ENCODE peak calls at places on chromosomes 2 and 18, in four cellular contexts. X is BE2C, I is neural progenitor cell, U is tibial nerve. M is an unnamed sample.

GRCh38 chr2:105118960-105119359 is 81.1 kb downstream of the MRPS9 start:
- DNase-seq in U (no peak), I (peak; percentile 55), X (no peak), M (no peak)

GRCh38 chr2:70024284-70024683 is 62.9 kb upstream of the ASPRV1 start:
- DNase-seq in U (no peak), I (peak; percentile 69), X (no peak), M (no peak)

GRCh38 chr2:35035883-35036282 is 1319.7 kb upstream of the CRIM1 start:
- DNase-seq in I (peak; percentile 7), X (no peak), U (no peak), M (no peak)

GRCh38 chr2:105328281-105329196 is 996 bp downstream of the TGFBRAP1 start:
- DNase-seq in U (no peak), I (no peak), X (no peak), M (no peak)

GRCh38 chr18:9631814-9632496 is 17.6 kb upstream of the PPP4R1 start:
- DNase-seq in U (no peak), I (no peak), X (no peak), M (no peak)

GRCh38 chr2:145041706-145042105 is 521.8 kb upstream of the ZEB2 start:
- DNase-seq in U (no peak), I (no peak), X (no peak), M (no peak)

GRCh38 chr18:3790702-3791101 is 340.7 kb downstream of the TGIF1 start:
- DNase-seq in I (no peak), X (no peak), U (no peak), M (no peak)

GRCh38 chr2:164620873-164621760 is at the start of gene GRB14:
- DNase-seq in X (peak; percentile 21), I (peak; percentile 72), U (no peak), M (no peak)

GRCh38 chr2:10253596-10254372 is 48.9 kb upstream of the HPCAL1 start:
- DNase-seq in U (no peak), X (no peak), I (no peak), M (no peak)

GRCh38 chr18:54013452-54013851 is 211.0 kb downstream of the MBD2 start:
- DNase-seq in X (no peak), I (no peak), U (no peak), M (no peak)

GRCh38 chr2:109311771-109312170 is 182.8 kb downstream of the SH3RF3 start:
- DNase-seq in I (no peak), U (no peak), X (no peak), M (no peak)

GRCh38 chr18:63348508-63349136 is 18.4 kb downstream of the KDSR start:
- DNase-seq in U (no peak), I (no peak), X (no peak), M (no peak)

GRCh38 chr2:196322963-196323810 is 151.8 kb upstream of the STK17B start:
- DNase-seq in X (no peak), U (no peak), I (no peak), M (no peak)

GRCh38 chr2:146417942-146418341 is 1426.9 kb upstream of the ACVR2A start:
- DNase-seq in I (no peak), U (no peak), X (no peak), M (no peak)

GRCh38 chr2:133264951-133265949 is 303.0 kb downstream of the NCKAP5 start:
- DNase-seq in X (peak; percentile 7), I (peak; percentile 67), U (no peak), M (no peak)

GRCh38 chr2:196480653-196481322 is 158.7 kb upstream of the CCDC150 start:
- DNase-seq in X (no peak), U (no peak), I (no peak), M (no peak)

GRCh38 chr2:205914198-205914597 is 171.8 kb downstream of the INO80D start:
- DNase-seq in X (no peak), U (no peak), I (no peak), M (no peak)

GRCh38 chr18:23712445-23712844 is 23.2 kb downstream of the LAMA3 start:
- DNase-seq in X (no peak), I (no peak), U (no peak), M (no peak)

GRCh38 chr2:180625006-180625844 is 355.2 kb upstream of the UBE2E3 start:
- DNase-seq in U (no peak), I (no peak), X (no peak), M (no peak)

GRCh38 chr2:148569221-148569620 is 75.3 kb upstream of the EPC2 start:
- DNase-seq in I (no peak), U (no peak), X (no peak), M (no peak)

GRCh38 chr2:64142817-64143153 is 1.4 kb downstream of the PELI1 start:
- DNase-seq in X (no peak), U (no peak), I (no peak), M (no peak)

GRCh38 chr2:217919204-217919603 is 83.6 kb downstream of the TNS1 start:
- DNase-seq in I (no peak), U (no peak), X (no peak), M (no peak)

GRCh38 chr2:84495539-84496146 is 20.7 kb upstream of the DNAH6 start:
- DNase-seq in I (peak; percentile 72), X (no peak), U (no peak), M (no peak)

GRCh38 chr18:31835528-31836138 is 75.0 kb upstream of the SLC25A52 start:
- DNase-seq in U (no peak), I (no peak), X (no peak), M (no peak)

GRCh38 chr18:12948055-12948804 is 419 bp downstream of the SEH1L start:
- DNase-seq in X (peak; percentile 90), I (peak; percentile 87), U (peak; percentile 84), M (peak; percentile 98)

GRCh38 chr2:96537734-96538486 is 1.4 kb downstream of the ARID5A start:
- DNase-seq in X (no peak), U (no peak), I (peak; percentile 49), M (no peak)

GRCh38 chr2:146754606-146755005 is 1090.2 kb upstream of the ACVR2A start:
- DNase-seq in U (no peak), X (no peak), I (no peak), M (no peak)

GRCh38 chr2:109260886-109261700 is 132.1 kb downstream of the SH3RF3 start:
- DNase-seq in U (no peak), I (peak; percentile 32), X (no peak), M (no peak)

GRCh38 chr2:25164526-25164925 is 3.9 kb downstream of the POMC start:
- DNase-seq in U (no peak), I (no peak), X (no peak), M (no peak)

GRCh38 chr2:178484245-178485041 is 4.2 kb downstream of the PLEKHA3 start:
- DNase-seq in U (no peak), I (no peak), X (peak; percentile 34), M (no peak)

GRCh38 chr2:65638438-65638837 is 206.0 kb upstream of the SPRED2 start:
- DNase-seq in U (no peak), I (peak; percentile 36), X (no peak), M (no peak)

GRCh38 chr2:207112397-207112796 is 53.4 kb downstream of the KLF7 start:
- DNase-seq in X (no peak), I (no peak), U (no peak), M (no peak)

GRCh38 chr2:215751200-215751910 is 262.0 kb downstream of the MREG start:
- DNase-seq in I (no peak), X (no peak), U (no peak), M (no peak)

GRCh38 chr18:22639026-22639463 is 221.3 kb upstream of the CTAGE1 start:
- DNase-seq in X (no peak), I (no peak), U (no peak), M (no peak)

GRCh38 chr2:15713475-15713874 is 121.8 kb downstream of the DDX1 start:
- DNase-seq in U (no peak), X (no peak), I (no peak), M (no peak)

DNA sequence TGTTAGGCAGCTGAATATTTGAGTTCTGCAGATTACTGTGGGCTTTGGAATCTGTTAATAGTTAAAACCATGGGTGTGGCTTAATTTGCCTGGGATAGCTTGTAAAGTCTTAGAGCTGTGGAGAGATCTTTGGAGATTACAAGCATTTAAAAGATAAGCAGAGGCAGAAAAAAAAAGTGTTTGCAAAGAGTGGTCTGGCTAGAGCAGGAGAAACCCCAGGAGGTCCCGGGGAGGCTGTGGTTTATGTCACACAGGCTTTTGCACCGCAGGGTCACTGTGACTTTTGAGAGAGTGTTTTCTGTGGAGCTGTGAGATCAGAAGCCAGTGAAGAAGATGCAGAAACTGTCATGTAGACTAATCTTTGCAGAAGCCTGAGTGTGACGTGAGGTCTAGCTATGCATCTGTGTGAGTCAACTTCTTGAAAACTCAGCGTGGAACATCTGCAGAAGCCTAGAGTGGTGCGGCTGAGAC is 49.0 kb downstream of the SETBP1 start:
- DNase-seq in X (no peak), I (no peak), U (no peak), M (no peak)
- H3K4me1 ChIP-seq in X (peaks cover 13% of the 10 kb centered on the region), I (peaks cover 20% of the 10 kb centered on the region), U (peaks cover 12% of the 10 kb centered on the region), M (peaks cover 9% of the 10 kb centered on the region)

GRCh38 chr2:130767408-130767775 is 12.1 kb downstream of the AMER3 start:
- DNase-seq in X (no peak), I (no peak), U (no peak), M (no peak)
- TF ChIP-seq CTCF in X (no peak), I (no peak), U (no peak), M (no peak)

DNA sequence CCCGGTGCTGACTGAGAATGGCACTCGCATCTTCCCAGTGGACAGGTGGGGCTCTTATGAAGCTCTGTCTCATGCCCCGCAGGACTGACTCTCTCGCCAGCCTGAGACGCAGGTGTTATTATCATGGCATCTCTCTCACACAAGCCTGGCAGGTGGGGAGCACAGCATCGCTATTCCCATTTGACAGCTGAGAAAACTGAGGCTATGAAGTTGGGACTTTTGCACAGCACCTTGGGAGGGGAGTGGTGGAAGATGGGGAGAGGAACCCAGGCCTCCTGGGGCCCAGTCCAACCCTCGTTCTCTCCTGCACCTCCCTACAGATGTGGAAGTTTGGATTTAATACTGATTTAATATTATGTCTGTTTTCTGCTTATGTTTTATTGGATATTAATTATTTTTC is 9.0 kb upstream of the NTSR2 start:
- DNase-seq in I (no peak), X (no peak), U (no peak), M (no peak)
- H3K4me3 ChIP-seq in I (no peak overlapping the region), X (no peak overlapping the region), U (no peak overlapping the region), M (no peak overlapping the region)

GRCh38 chr2:158174495-158174894 is 72.8 kb downstream of the UPP2 start:
- DNase-seq in X (no peak), U (no peak), I (no peak), M (no peak)

GRCh38 chr2:158174956-158175355 is 73.3 kb downstream of the UPP2 start:
- DNase-seq in I (no peak), X (no peak), U (no peak), M (no peak)

GRCh38 chr2:158178646-158179045 is 77.0 kb downstream of the UPP2 start:
- DNase-seq in I (no peak), X (no peak), U (no peak), M (no peak)

DNA sequence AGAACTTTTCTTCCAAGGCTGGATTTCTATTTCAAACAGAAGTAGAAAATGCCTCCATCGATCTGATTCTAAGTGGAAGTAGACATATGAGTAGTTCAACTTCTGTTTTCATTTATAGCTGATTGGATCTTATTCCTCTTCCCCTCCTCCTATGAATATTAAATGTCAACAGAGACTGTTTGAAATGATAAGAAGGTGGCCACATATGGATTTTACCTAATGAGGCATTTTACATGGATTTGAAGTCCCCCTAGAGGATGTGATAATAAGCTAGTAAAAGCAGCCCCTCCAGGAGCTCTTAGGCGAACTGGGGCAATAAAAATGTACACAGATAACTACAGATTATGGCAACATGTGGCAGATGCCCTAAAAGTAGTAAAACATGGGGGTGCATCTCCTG is 71.0 kb downstream of the UPP2 start:
- DNase-seq in U (no peak), X (no peak), I (no peak), M (no peak)
- H3K4me1 ChIP-seq in U (no peaks in the 10 kb centered on the region), X (no peaks in the 10 kb centered on the region), I (peaks cover 9% of the 10 kb centered on the region), M (no peaks in the 10 kb centered on the region)

M was measured in ascending aorta.